ENCODE peak calls at places on chromosomes 16 and 17, in six cellular contexts. O, M, I, G, A and Y are unnamed samples.
A peak's percentile ranks its signal among the peaks of the same experiment; 100 is the strongest.

GRCh38 chr17:57338257-57338919 is 82.1 kb downstream of the MSI2 start:
- DNase-seq in G (no peak), I (no peak), O (peak; percentile 42), A (no peak), M (no peak), Y (no peak)

GRCh38 chr17:32341141-32341856 is 674 bp downstream of the C17orf75 start:
- DNase-seq in A (no peak), I (no peak), M (no peak), G (no peak), O (peak; percentile 64), Y (no peak)

GRCh38 chr16:27241658-27242057 is 26.9 kb downstream of the NSMCE1 start:
- DNase-seq in I (no peak), O (no peak), M (peak; percentile 11), A (no peak), G (peak; percentile 73), Y (no peak)

GRCh38 chr17:38958756-38959155 is 8.4 kb downstream of the FBXO47 start:
- DNase-seq in A (no peak), M (no peak), G (no peak), O (no peak), I (no peak), Y (no peak)

GRCh38 chr17:37844158-37844976 is 79.8 kb upstream of the TBC1D3K start:
- DNase-seq in O (peak; percentile 73), A (peak; percentile 58), I (peak; percentile 90), G (peak; percentile 90), M (peak; percentile 34), Y (peak; percentile 72)

GRCh38 chr16:68445458-68445857 is 2.9 kb downstream of the SMPD3 start:
- DNase-seq in G (no peak), I (peak; percentile 55), O (peak; percentile 69), A (no peak), M (peak; percentile 30), Y (peak; percentile 76)

GRCh38 chr17:69512946-69513345 is 98.4 kb downstream of the MAP2K6 start:
- DNase-seq in G (no peak), M (no peak), I (no peak), A (no peak), O (no peak), Y (no peak)

GRCh38 chr16:17372383-17372782 is 98.4 kb downstream of the XYLT1 start:
- DNase-seq in I (no peak), G (no peak), M (no peak), A (no peak), O (no peak), Y (no peak)

GRCh38 chr17:29977836-29978235 is 36.4 kb downstream of the EFCAB5 start:
- DNase-seq in I (peak; percentile 77), G (no peak), A (no peak), O (no peak), M (no peak), Y (no peak)

GRCh38 chr17:16199093-16199492 is 16.2 kb downstream of the NCOR1 start:
- DNase-seq in G (no peak), A (no peak), O (no peak), M (no peak), I (no peak), Y (no peak)

GRCh38 chr16:31537362-31537921 is 9.7 kb downstream of the AHSP start:
- DNase-seq in I (no peak), O (peak; percentile 79), G (peak; percentile 82), A (no peak), M (peak; percentile 18), Y (no peak)

GRCh38 chr17:61981323-61981722 is 53.5 kb upstream of the INTS2 start:
- DNase-seq in M (no peak), O (no peak), I (no peak), G (no peak), A (no peak), Y (no peak)

GRCh38 chr16:73062640-73063283 is 14.8 kb upstream of the ZFHX3 start:
- DNase-seq in G (peak; percentile 80), O (peak; percentile 83), M (no peak), I (no peak), A (no peak), Y (no peak)

GRCh38 chr17:81741594-81742452 is 29.7 kb downstream of the SLC25A10 start:
- DNase-seq in G (no peak), O (no peak), I (no peak), A (no peak), M (no peak), Y (no peak)

GRCh38 chr16:75265911-75266701 is 14.7 kb upstream of the BCAR1 start:
- DNase-seq in A (peak; percentile 72), O (peak; percentile 93), M (peak; percentile 81), I (peak; percentile 99), G (peak; percentile 92), Y (peak; percentile 86)

GRCh38 chr16:80723091-80723490 is 81.3 kb downstream of the CDYL2 start:
- DNase-seq in A (no peak), M (no peak), I (no peak), O (no peak), G (no peak), Y (no peak)

GRCh38 chr16:87850009-87851006 is 19.0 kb downstream of the SLC7A5 start:
- DNase-seq in O (peak; percentile 88), I (peak; percentile 76), G (peak; percentile 91), M (peak; percentile 73), A (no peak), Y (peak; percentile 45)

GRCh38 chr17:6856054-6856453 is 24.5 kb upstream of the TEKT1 start:
- DNase-seq in G (no peak), A (no peak), I (no peak), O (no peak), M (no peak), Y (no peak)

GRCh38 chr17:33520404-33521032 is 227.4 kb upstream of the ASIC2 start:
- DNase-seq in I (peak; percentile 54), M (peak; percentile 80), A (peak; percentile 52), G (no peak), O (peak; percentile 89), Y (peak; percentile 60)

GRCh38 chr17:1783834-1784611 is 22.2 kb downstream of the SERPINF1 start:
- DNase-seq in A (peak; percentile 89), O (peak; percentile 51), I (peak; percentile 84), G (peak; percentile 95), M (peak; percentile 91), Y (peak; percentile 95)